ENCODE peak calls at places on chromosome 14, in seven cellular contexts. D, J, W, Q, V, H and P are unnamed samples.

GRCh38 chr14:68703093-68703492 is 89.8 kb downstream of the ZFP36L1 start:
- DNase-seq in V (peak; percentile 41), W (no peak), Q (peak; percentile 50), D (no peak), H (no peak), J (peak; percentile 95), P (peak; percentile 67)

GRCh38 chr14:25150401-25150800 is 100.5 kb upstream of the STXBP6 start:
- DNase-seq in D (no peak), W (no peak), H (no peak), J (no peak), V (no peak), Q (no peak), P (no peak)

GRCh38 chr14:104363891-104364760 is 215.4 kb upstream of the C14orf180 start:
- DNase-seq in V (peak; percentile 57), W (no peak), H (no peak), Q (no peak), D (no peak), J (no peak), P (no peak)

GRCh38 chr14:87899228-87899627 is 93.8 kb downstream of the GALC start:
- DNase-seq in D (no peak), W (no peak), Q (no peak), H (no peak), J (no peak), V (no peak), P (no peak)

GRCh38 chr14:34966413-34966812 is 16.4 kb upstream of the SRP54 start:
- DNase-seq in V (no peak), D (no peak), W (no peak), H (no peak), Q (no peak), J (no peak), P (no peak)

GRCh38 chr14:79899610-79900009 is 311.7 kb downstream of the DIO2 start:
- DNase-seq in D (no peak), W (no peak), Q (no peak), H (no peak), V (no peak), J (no peak), P (no peak)

GRCh38 chr14:64910847-64911495 is 3.3 kb upstream of the CHURC1 start:
- DNase-seq in V (peak; percentile 30), D (no peak), W (peak; percentile 31), Q (no peak), H (no peak), J (peak; percentile 10), P (no peak)

GRCh38 chr14:100622234-100622633 is 35.0 kb upstream of the BEGAIN start:
- DNase-seq in J (no peak), Q (no peak), V (peak; percentile 37), W (peak; percentile 20), D (no peak), H (no peak), P (no peak)

GRCh38 chr14:69268763-69269162 is 8.8 kb downstream of the GALNT16 start:
- DNase-seq in V (no peak), J (peak; percentile 50), H (no peak), Q (no peak), W (no peak), D (no peak), P (peak; percentile 23)

GRCh38 chr14:105007593-105008264 is 13.2 kb downstream of the CDCA4 start:
- DNase-seq in Q (no peak), J (no peak), D (no peak), H (no peak), V (peak; percentile 56), W (no peak), P (no peak)

GRCh38 chr14:76580399-76580798 is 180.9 kb upstream of the VASH1 start:
- DNase-seq in D (no peak), J (no peak), W (no peak), V (no peak), H (no peak), Q (no peak), P (no peak)

GRCh38 chr14:36091096-36091495 is 85.4 kb downstream of the PTCSC3 start:
- DNase-seq in V (no peak), J (peak; percentile 82), H (no peak), W (peak; percentile 73), Q (peak; percentile 82), D (no peak), P (no peak)

GRCh38 chr14:89086060-89086382 is 261.6 kb downstream of the TTC8 start:
- DNase-seq in V (no peak), J (no peak), Q (no peak), D (no peak), W (no peak), H (no peak), P (no peak)

GRCh38 chr14:57480044-57480443 is 13.6 kb downstream of the CCDC198 start:
- DNase-seq in W (no peak), H (no peak), V (no peak), J (peak; percentile 30), D (no peak), Q (no peak), P (peak; percentile 29)

GRCh38 chr14:101451166-101451565 is 110.1 kb upstream of the DIO3 start:
- DNase-seq in H (no peak), V (peak; percentile 8), Q (no peak), J (no peak), D (no peak), W (no peak), P (no peak)

GRCh38 chr14:76939015-76939742 is 89.3 kb downstream of the IRF2BPL start:
- DNase-seq in J (no peak), H (no peak), D (no peak), V (no peak), Q (no peak), W (no peak), P (no peak)

GRCh38 chr14:104293851-104294627 is 155.7 kb downstream of the KIF26A start:
- DNase-seq in W (no peak), Q (no peak), J (no peak), H (no peak), D (peak; percentile 33), V (peak; percentile 79), P (no peak)

GRCh38 chr14:34457186-34457585 is 4.9 kb downstream of the SPTSSA start:
- DNase-seq in V (no peak), W (no peak), H (no peak), J (no peak), D (no peak), Q (no peak), P (no peak)

GRCh38 chr14:103909531-103910261 is 18.6 kb upstream of the TDRD9 start:
- DNase-seq in D (no peak), Q (no peak), W (no peak), J (no peak), V (no peak), H (no peak), P (no peak)

GRCh38 chr14:61125314-61126082 is 144.5 kb downstream of the SLC38A6 start:
- DNase-seq in J (no peak), Q (no peak), D (no peak), W (peak; percentile 60), H (no peak), V (no peak), P (no peak)